ENCODE peak calls at places on chromosomes 13 and 19, in six cellular contexts. M, H, K, T, A and V are unnamed samples.

GRCh38 chr19:2476451-2477140 is 669 bp downstream of the GADD45B start:
- DNase-seq in M (peak; percentile 51), A (no peak), K (no peak), T (peak; percentile 66), H (peak; percentile 90), V (peak; percentile 70)

GRCh38 chr13:111431241-111431640 is 110.8 kb downstream of the TEX29 start:
- DNase-seq in A (no peak), M (no peak), H (no peak), T (no peak), K (no peak), V (no peak)

GRCh38 chr19:326851-327250 is 17.7 kb downstream of the MIER2 start:
- DNase-seq in K (no peak), A (no peak), M (no peak), T (no peak), H (no peak), V (no peak)

GRCh38 chr19:6963937-6964336 is 57.3 kb downstream of the MBD3L2B start:
- DNase-seq in K (no peak), M (no peak), T (no peak), H (peak; percentile 65), A (no peak), V (peak; percentile 21)

GRCh38 chr13:31236211-31236786 is 36.5 kb downstream of the B3GLCT start:
- DNase-seq in K (no peak), A (no peak), H (peak; percentile 16), M (peak; percentile 40), T (peak; percentile 52), V (peak; percentile 35)

GRCh38 chr13:40494513-40494912 is 171.9 kb downstream of the FOXO1 start:
- DNase-seq in A (no peak), M (peak; percentile 23), K (no peak), T (no peak), H (no peak), V (no peak)

GRCh38 chr13:95571941-95572340 is 19.4 kb downstream of the CLDN10 start:
- DNase-seq in T (no peak), A (no peak), K (no peak), M (no peak), H (no peak), V (no peak)

GRCh38 chr19:45066921-45067661 is 9.2 kb downstream of the ZNF296 start:
- DNase-seq in M (no peak), T (peak; percentile 30), K (no peak), H (no peak), A (no peak), V (no peak)

GRCh38 chr13:46575843-46576242 is 22.9 kb downstream of the LRCH1 start:
- DNase-seq in M (peak; percentile 54), A (no peak), K (peak; percentile 41), T (no peak), H (no peak), V (no peak)

GRCh38 chr13:94858856-94859811 is 146.8 kb upstream of the SOX21 start:
- DNase-seq in K (peak; percentile 20), A (no peak), H (no peak), T (no peak), M (no peak), V (no peak)

GRCh38 chr13:70297219-70297618 is 189.0 kb upstream of the KLHL1 start:
- DNase-seq in T (no peak), M (no peak), A (no peak), H (no peak), K (no peak), V (no peak)

GRCh38 chr13:75871059-75871458 is 234.9 kb downstream of the LMO7 start:
- DNase-seq in M (no peak), A (no peak), K (no peak), T (no peak), H (no peak), V (no peak)

GRCh38 chr13:33207616-33207964 is 78.0 kb downstream of the STARD13 start:
- DNase-seq in T (no peak), H (no peak), A (peak; percentile 82), M (no peak), K (no peak), V (peak; percentile 47)

GRCh38 chr19:39192846-39193245 is 3.9 kb upstream of the NCCRP1 start:
- DNase-seq in T (peak; percentile 68), M (no peak), H (no peak), K (no peak), A (no peak), V (no peak)

GRCh38 chr13:37417042-37417441 is 181.5 kb downstream of the POSTN start:
- DNase-seq in K (no peak), A (no peak), T (no peak), M (no peak), H (no peak), V (no peak)

GRCh38 chr19:41597600-41598041 is 21.7 kb downstream of the CEACAM21 start:
- DNase-seq in T (peak; percentile 79), M (peak; percentile 45), H (peak; percentile 89), K (peak; percentile 49), A (peak; percentile 4), V (peak; percentile 85)

GRCh38 chr19:33612928-33613327 is 8.8 kb upstream of the CHST8 start:
- DNase-seq in M (no peak), K (no peak), A (no peak), H (no peak), T (no peak), V (no peak)

GRCh38 chr19:56678205-56678604 is 6.6 kb upstream of the ZNF835 start:
- DNase-seq in M (no peak), K (no peak), T (no peak), A (no peak), H (no peak), V (no peak)

GRCh38 chr13:78758549-78758948 is 99.6 kb upstream of the OBI1 start:
- DNase-seq in T (no peak), A (no peak), H (no peak), M (no peak), K (no peak), V (no peak)

GRCh38 chr19:12453495-12453894 is 12.7 kb upstream of the ZNF443 start:
- DNase-seq in A (no peak), T (no peak), K (peak; percentile 33), M (no peak), H (no peak), V (no peak)

GRCh38 chr13:36673352-36673751 is 468 bp upstream of the SERTM1 start:
- DNase-seq in M (no peak), A (no peak), K (no peak), H (no peak), T (no peak), V (no peak)

GRCh38 chr19:8880864-8881488 is 48.8 kb downstream of the MBD3L1 start:
- DNase-seq in T (no peak), M (no peak), A (no peak), K (no peak), H (no peak), V (no peak)

GRCh38 chr13:60260440-60260839 is 96.7 kb upstream of the DIAPH3 start:
- DNase-seq in M (no peak), A (no peak), H (no peak), K (no peak), T (no peak), V (no peak)

GRCh38 chr19:55373993-55374757 is 2.5 kb upstream of the TMEM190 start:
- DNase-seq in T (peak; percentile 62), K (no peak), M (no peak), A (no peak), H (no peak), V (no peak)

GRCh38 chr19:4534836-4535658 is at the start of gene PLIN5:
- DNase-seq in H (peak; percentile 70), A (no peak), T (peak; percentile 98), K (peak; percentile 51), M (peak; percentile 87), V (peak; percentile 63)

GRCh38 chr19:30430206-30430734 is 58.1 kb downstream of the ZNF536 start:
- DNase-seq in K (no peak), M (no peak), A (no peak), H (no peak), T (no peak), V (no peak)

GRCh38 chr19:30426864-30427263 is 54.7 kb downstream of the ZNF536 start:
- DNase-seq in A (no peak), T (no peak), M (no peak), K (no peak), H (no peak), V (no peak)

GRCh38 chr19:30425885-30426838 is 54.0 kb downstream of the ZNF536 start:
- DNase-seq in T (no peak), K (no peak), H (no peak), M (no peak), A (no peak), V (no peak)

GRCh38 chr19:30428281-30428680 is 56.1 kb downstream of the ZNF536 start:
- DNase-seq in H (no peak), K (no peak), T (no peak), M (no peak), A (no peak), V (no peak)

DNA sequence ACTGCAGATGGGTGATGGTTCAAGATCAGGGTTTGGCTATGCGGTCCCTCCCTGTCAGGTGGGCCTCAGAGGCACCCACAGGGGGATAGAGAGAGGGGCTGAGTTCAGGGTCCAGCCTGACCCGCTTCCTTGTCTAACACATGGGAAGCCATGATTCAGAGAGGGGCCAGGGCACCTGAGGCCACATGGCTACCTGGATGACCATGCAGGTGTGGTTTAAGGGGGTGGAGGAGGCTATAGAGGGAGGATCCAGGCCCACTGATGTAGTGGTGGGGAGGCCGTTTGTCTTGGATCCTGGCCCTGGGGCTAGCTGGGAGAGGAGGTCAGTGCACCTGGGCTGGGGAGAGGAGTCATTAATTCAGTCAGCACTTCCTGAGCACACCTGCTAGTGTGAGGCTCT is 56.7 kb downstream of the ZNF536 start:
- DNase-seq in T (no peak), A (no peak), K (no peak), H (no peak), M (no peak), V (no peak)
- TF ChIP-seq CTCF in T (no peak), A (no peak), K (no peak), H (no peak), M (no peak), V (no peak)

GRCh38 chr19:30376272-30376671 is 4.1 kb downstream of the ZNF536 start:
- DNase-seq in K (no peak), M (no peak), A (no peak), T (no peak), H (no peak), V (no peak)
- TF ChIP-seq CTCF in K (no peak), M (no peak), A (no peak), T (no peak), H (no peak), V (no peak)

DNA sequence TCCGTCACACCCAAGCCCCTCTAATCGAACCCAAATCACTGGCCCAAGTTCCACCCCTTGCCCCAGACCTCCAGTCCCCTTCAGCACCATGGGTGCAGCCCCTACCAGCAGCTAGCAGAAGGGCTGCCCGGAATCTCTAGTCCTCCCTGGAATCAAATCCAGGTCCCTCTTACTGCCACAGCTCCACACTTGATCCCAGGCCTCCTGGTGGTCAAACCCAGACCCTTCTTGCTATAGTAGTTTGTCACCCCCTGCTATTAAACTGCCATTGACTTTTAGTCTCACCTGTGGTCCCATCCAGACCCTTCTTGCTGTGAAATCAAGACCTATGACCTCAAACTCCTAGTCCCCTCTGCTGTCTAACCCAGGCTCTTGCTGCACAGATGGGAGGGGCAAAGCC is 8.7 kb downstream of the HIPK4 start:
- DNase-seq in M (no peak), T (peak; percentile 33), K (no peak), A (no peak), H (no peak), V (no peak)
- TF ChIP-seq CTCF in M (no peak), T (no peak), K (no peak), A (peak; percentile 9), H (no peak), V (no peak)

GRCh38 chr13:106455777-106456176 is 79.7 kb downstream of the EFNB2 start:
- DNase-seq in K (no peak), T (no peak), H (no peak), M (no peak), A (no peak), V (no peak)
- TF ChIP-seq CTCF in K (no peak), T (no peak), H (no peak), M (no peak), A (no peak), V (no peak)